ENCODE peak calls at places on chromosomes 7 and 10, in four cellular contexts. G is posterior cingulate gyrus, S is IMR-90, P is Calu3. L is an unnamed sample.

GRCh38 chr10:1094112-1095057 is 38.2 kb downstream of the WDR37 start:
- DNase-seq in G (no peak), S (no peak), P (no peak), L (no peak)

GRCh38 chr7:18680576-18680975 is 185.0 kb downstream of the HDAC9 start:
- DNase-seq in G (peak), S (no peak), P (no peak), L (no peak)

GRCh38 chr10:98045785-98046389 is 15.5 kb upstream of the CRTAC1 start:
- DNase-seq in G (peak), S (peak), P (peak), L (peak)

GRCh38 chr7:51949726-51950644 is 633.4 kb upstream of the COBL start:
- DNase-seq in G (no peak), S (no peak), P (no peak), L (peak)

GRCh38 chr7:28055161-28055544 is 125.4 kb downstream of the JAZF1 start:
- DNase-seq in G (no peak), S (peak), P (no peak), L (no peak)

GRCh38 chr7:22943997-22944396 is 69.9 kb downstream of the HYCC1 start:
- DNase-seq in G (no peak), S (peak), P (no peak), L (no peak)

GRCh38 chr10:97234403-97234802 is 48.6 kb upstream of the SLIT1 start:
- DNase-seq in G (no peak), S (peak), P (peak), L (peak)

GRCh38 chr10:116621476-116621875 is 723 bp downstream of the PNLIPRP2 start:
- DNase-seq in G (no peak), S (no peak), P (no peak), L (no peak)

GRCh38 chr7:50565977-50566376 is 772 bp upstream of the DDC start:
- DNase-seq in G (no peak), S (no peak), P (no peak), L (no peak)

GRCh38 chr7:130242198-130243014 is 24.3 kb upstream of the CPA2 start:
- DNase-seq in G (peak), S (peak), P (peak), L (peak)

GRCh38 chr7:134448359-134449229 is 10.3 kb downstream of the AKR1B1 start:
- DNase-seq in G (no peak), S (peak), P (peak), L (no peak)

GRCh38 chr10:4250497-4250887 is 465.5 kb upstream of the KLF6 start:
- DNase-seq in G (no peak), S (no peak), P (no peak), L (no peak)

GRCh38 chr7:111089822-111090426 is 1.0 kb upstream of the LRRN3 start:
- DNase-seq in G (no peak), S (peak), P (no peak), L (peak)

GRCh38 chr7:135334830-135335543 is 101.3 kb downstream of the STRA8 start:
- DNase-seq in G (no peak), S (no peak), P (no peak), L (peak)